ENCODE peak calls at places on chromosomes 6 and 20, in seven cellular contexts. W, U, K, Z, Y, L and N are unnamed samples.
A peak's percentile ranks its signal among the peaks of the same experiment; 100 is the strongest.

GRCh38 chr20:12575352-12576095 is 433.2 kb upstream of the SPTLC3 start:
- DNase-seq in W (peak; percentile 39), U (no peak), K (peak; percentile 93), Z (no peak), Y (no peak), L (no peak), N (peak; percentile 30)

GRCh38 chr6:127907960-127908640 is 7.2 kb upstream of the THEMIS start:
- DNase-seq in W (no peak), U (no peak), K (no peak), Z (no peak), Y (no peak), L (no peak), N (no peak)

GRCh38 chr20:18831830-18832229 is 18.2 kb downstream of the SCP2D1 start:
- DNase-seq in W (no peak), U (peak; percentile 51), K (peak; percentile 76), Z (no peak), Y (no peak), L (no peak), N (no peak)

GRCh38 chr6:166907373-166907841 is 48.9 kb downstream of the RNASET2 start:
- DNase-seq in W (no peak), U (no peak), K (no peak), Z (no peak), Y (no peak), L (no peak), N (no peak)

GRCh38 chr20:2798814-2799213 is 1.6 kb downstream of the CPXM1 start:
- DNase-seq in W (peak; percentile 84), U (peak; percentile 10), K (no peak), Z (peak; percentile 73), Y (no peak), L (no peak), N (no peak)

GRCh38 chr6:28977351-28978136 is 27.6 kb downstream of the ZNF311 start:
- DNase-seq in W (no peak), U (peak; percentile 50), K (peak; percentile 31), Z (peak; percentile 53), Y (no peak), L (no peak), N (peak; percentile 42)

GRCh38 chr6:77092971-77093370 is 370.3 kb downstream of the HTR1B start:
- DNase-seq in W (no peak), U (peak; percentile 85), K (peak; percentile 92), Z (no peak), Y (no peak), L (no peak), N (peak; percentile 61)

GRCh38 chr6:6924708-6925107 is 183.1 kb upstream of the RREB1 start:
- DNase-seq in W (no peak), U (no peak), K (no peak), Z (no peak), Y (no peak), L (no peak), N (no peak)

GRCh38 chr20:5402903-5403531 is 86.3 kb upstream of the PROKR2 start:
- DNase-seq in W (peak; percentile 54), U (peak; percentile 11), K (peak; percentile 20), Z (peak; percentile 60), Y (peak; percentile 6), L (peak; percentile 74), N (peak; percentile 18)

GRCh38 chr6:73339340-73339739 is 14.7 kb downstream of the DPPA5 start:
- DNase-seq in W (peak; percentile 48), U (no peak), K (no peak), Z (peak; percentile 39), Y (no peak), L (peak; percentile 48), N (no peak)

GRCh38 chr6:87200469-87201174 is 45.3 kb downstream of the ZNF292 start:
- DNase-seq in W (no peak), U (peak; percentile 41), K (peak; percentile 18), Z (no peak), Y (no peak), L (no peak), N (no peak)

GRCh38 chr6:34514593-34515472 is 41.3 kb downstream of the SPDEF start:
- DNase-seq in W (peak; percentile 84), U (peak; percentile 57), K (peak; percentile 75), Z (peak; percentile 71), Y (peak; percentile 69), L (peak; percentile 74), N (no peak)

GRCh38 chr6:139124887-139125672 is 9.8 kb upstream of the HECA start:
- DNase-seq in W (peak; percentile 76), U (peak; percentile 49), K (peak; percentile 78), Z (peak; percentile 57), Y (no peak), L (no peak), N (peak; percentile 53)

GRCh38 chr6:39790772-39791171 is 1.4 kb upstream of the DAAM2 start:
- DNase-seq in W (no peak), U (peak; percentile 68), K (peak; percentile 79), Z (no peak), Y (no peak), L (no peak), N (no peak)

GRCh38 chr6:72890233-72890632 is 268.4 kb downstream of the KCNQ5 start:
- DNase-seq in W (no peak), U (no peak), K (no peak), Z (no peak), Y (no peak), L (no peak), N (no peak)

GRCh38 chr6:169495601-169496000 is 206.2 kb downstream of the WDR27 start:
- DNase-seq in W (no peak), U (peak; percentile 67), K (no peak), Z (no peak), Y (no peak), L (no peak), N (no peak)

GRCh38 chr6:81265106-81265505 is 487.4 kb downstream of the TENT5A start:
- DNase-seq in W (no peak), U (peak; percentile 19), K (peak; percentile 59), Z (no peak), Y (no peak), L (no peak), N (peak; percentile 55)

GRCh38 chr20:20710847-20711315 is 1.6 kb downstream of the RALGAPA2 start:
- DNase-seq in W (no peak), U (no peak), K (no peak), Z (no peak), Y (no peak), L (no peak), N (no peak)

GRCh38 chr6:78589426-78589825 is 277.9 kb upstream of the IRAK1BP1 start:
- DNase-seq in W (no peak), U (no peak), K (no peak), Z (no peak), Y (no peak), L (no peak), N (no peak)

GRCh38 chr6:71406871-71407860 is 118.6 kb downstream of the OGFRL1 start:
- DNase-seq in W (peak; percentile 91), U (no peak), K (no peak), Z (peak; percentile 70), Y (no peak), L (peak; percentile 52), N (no peak)
- H2BK120ac ChIP-seq in W (no peak overlapping the region), U (peak overlapping the region; percentile 31), K (no peak overlapping the region), Z (no peak overlapping the region), Y (no peak overlapping the region), L (no peak overlapping the region), N (no peak overlapping the region)

GRCh38 chr20:32982617-32983458 is 21.4 kb downstream of the SUN5 start:
- DNase-seq in W (peak; percentile 50), U (no peak), K (no peak), Z (no peak), Y (no peak), L (no peak), N (no peak)

GRCh38 chr20:32980990-32981389 is 23.2 kb downstream of the SUN5 start:
- DNase-seq in W (no peak), U (no peak), K (no peak), Z (no peak), Y (no peak), L (no peak), N (no peak)

GRCh38 chr20:32978009-32978335 is 26.3 kb downstream of the SUN5 start:
- DNase-seq in W (no peak), U (no peak), K (no peak), Z (no peak), Y (no peak), L (no peak), N (no peak)

GRCh38 chr20:32979201-32979998 is 24.8 kb downstream of the SUN5 start:
- DNase-seq in W (no peak), U (no peak), K (no peak), Z (no peak), Y (no peak), L (no peak), N (no peak)

DNA sequence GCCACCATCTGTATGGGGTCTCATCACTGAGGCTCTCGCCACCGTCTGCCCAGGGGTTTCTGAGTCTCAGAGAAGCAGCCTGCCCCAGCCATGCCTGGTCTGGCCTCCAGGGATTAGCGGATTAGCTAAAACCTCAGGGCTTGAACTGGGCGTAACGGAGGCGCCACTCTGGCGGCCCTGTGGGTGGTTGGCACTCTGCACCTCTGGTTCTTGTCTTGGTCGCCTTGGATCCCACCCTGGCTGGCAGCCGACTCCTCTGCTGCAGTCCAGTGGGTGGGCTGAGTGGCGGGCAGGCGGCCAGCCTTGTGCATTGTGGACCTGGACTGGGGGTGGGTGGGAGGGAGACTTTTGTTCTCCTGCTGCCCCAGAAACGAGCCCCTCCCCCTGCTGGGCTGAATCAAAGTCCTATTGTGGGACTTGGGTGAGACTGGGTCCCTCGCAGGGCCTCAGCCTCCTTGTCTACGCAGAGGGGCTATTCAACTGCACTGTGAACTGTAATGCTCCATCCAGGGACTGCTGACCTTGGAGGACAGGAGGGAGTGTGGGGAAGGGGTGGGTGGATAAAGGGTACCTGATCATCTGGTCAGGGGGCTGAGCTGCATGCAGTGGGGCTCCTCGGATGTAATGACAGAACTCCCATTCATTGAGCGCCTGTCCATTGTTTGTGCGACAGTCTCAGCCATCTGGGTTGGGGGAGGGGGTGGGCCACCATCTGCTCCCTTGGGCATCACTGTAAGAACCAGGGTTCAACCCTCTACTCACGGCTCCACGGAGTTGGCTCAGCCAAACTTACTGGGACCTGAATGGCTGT is 23.9 kb downstream of the SUN5 start:
- DNase-seq in W (no peak), U (no peak), K (no peak), Z (no peak), Y (no peak), L (no peak), N (no peak)
- H3K18ac ChIP-seq in W (peak overlapping the region; percentile 40), U (no peak overlapping the region), K (no peak overlapping the region), Z (no peak overlapping the region), Y (peak overlapping the region; percentile 15), L (no peak overlapping the region), N (no peak overlapping the region)

DNA sequence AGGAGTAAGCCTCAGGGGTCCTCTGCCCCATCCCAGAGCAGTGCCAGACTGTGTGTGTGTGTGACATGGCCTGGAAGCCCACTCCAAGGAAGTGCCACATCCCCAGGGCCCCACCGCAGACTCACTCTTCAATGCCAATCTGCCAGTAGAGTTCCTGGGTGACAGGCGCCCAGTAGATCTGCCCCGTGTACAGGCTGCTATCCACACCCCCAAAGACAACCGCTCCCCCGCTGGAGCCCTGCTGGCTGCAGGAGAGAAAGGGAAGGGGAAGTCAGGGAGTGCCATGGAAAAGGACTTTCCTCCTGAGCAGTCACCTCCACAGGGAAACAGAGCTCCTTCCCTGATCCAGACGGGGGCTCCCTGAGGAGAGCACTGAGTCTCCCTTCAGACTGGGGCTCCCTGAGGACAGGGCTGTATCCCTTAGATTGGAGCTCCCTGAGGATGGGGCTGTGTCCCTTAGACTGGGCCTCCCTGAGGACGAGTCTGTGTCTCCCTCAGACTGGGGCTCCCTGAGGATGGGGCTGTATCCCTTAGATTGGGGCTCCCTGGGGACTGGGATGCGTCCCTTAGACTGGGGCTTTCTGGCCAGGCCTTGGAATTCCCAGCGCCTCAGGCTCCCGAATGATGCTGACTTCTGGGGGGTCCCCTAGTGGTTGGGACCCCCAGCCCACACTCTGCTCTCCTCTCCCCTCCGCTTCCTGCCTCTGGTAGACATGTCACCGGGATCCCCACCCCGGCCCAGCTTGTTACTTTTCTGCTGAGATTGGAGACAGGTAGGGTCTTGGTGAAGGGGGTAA is 5.2 kb upstream of the TFEB start:
- DNase-seq in W (no peak), U (no peak), K (no peak), Z (no peak), Y (no peak), L (no peak), N (no peak)
- H2BK120ac ChIP-seq in W (no peak overlapping the region), U (no peak overlapping the region), K (no peak overlapping the region), Z (no peak overlapping the region), Y (no peak overlapping the region), L (no peak overlapping the region), N (peak overlapping the region; percentile 63)

GRCh38 chr20:17374086-17374485 is 147.2 kb downstream of the PCSK2 start:
- DNase-seq in W (no peak), U (no peak), K (no peak), Z (no peak), Y (no peak), L (no peak), N (no peak)
- H3K18ac ChIP-seq in W (no peak overlapping the region), U (no peak overlapping the region), K (no peak overlapping the region), Z (no peak overlapping the region), Y (no peak overlapping the region), L (no peak overlapping the region), N (no peak overlapping the region)